ENCODE peak calls at places on chromosomes 7 and 10, in eight cellular contexts. One of them, this sample, is unnamed.

GRCh38 chr7:151110941-151111645 is 24.8 kb downstream of the AGAP3 start:
- DNase-seq in uterus: peak; percentile 81
- DNase-seq in heart left ventricle: peak; percentile 75
- DNase-seq in Peyer's patch: peak; percentile 91
- DNase-seq in A549: peak; percentile 92
- DNase-seq in tibial nerve: peak; percentile 63
- DNase-seq in upper lobe of left lung: peak; percentile 85
- DNase-seq in GM12892: peak; percentile 94
- DNase-seq in this sample: peak; percentile 96

GRCh38 chr7:51226042-51226755 is 90.4 kb downstream of the COBL start:
- DNase-seq in uterus: no peak
- DNase-seq in heart left ventricle: no peak
- DNase-seq in Peyer's patch: no peak
- DNase-seq in A549: no peak
- DNase-seq in tibial nerve: no peak
- DNase-seq in upper lobe of left lung: no peak
- DNase-seq in GM12892: no peak
- DNase-seq in this sample: peak; percentile 55

GRCh38 chr7:47816647-47817046 is 131.6 kb downstream of the PKD1L1 start:
- DNase-seq in uterus: no peak
- DNase-seq in heart left ventricle: no peak
- DNase-seq in Peyer's patch: no peak
- DNase-seq in A549: no peak
- DNase-seq in tibial nerve: no peak
- DNase-seq in upper lobe of left lung: no peak
- DNase-seq in GM12892: no peak
- DNase-seq in this sample: peak; percentile 39

GRCh38 chr10:72086466-72087391 is 1.6 kb downstream of the SPOCK2 start:
- DNase-seq in uterus: peak; percentile 37
- DNase-seq in heart left ventricle: peak; percentile 70
- DNase-seq in Peyer's patch: peak; percentile 92
- DNase-seq in A549: no peak
- DNase-seq in tibial nerve: no peak
- DNase-seq in upper lobe of left lung: peak; percentile 92
- DNase-seq in GM12892: peak; percentile 64
- DNase-seq in this sample: no peak

GRCh38 chr10:93859049-93859655 is 34.6 kb upstream of the SLC35G1 start:
- DNase-seq in uterus: no peak
- DNase-seq in heart left ventricle: no peak
- DNase-seq in Peyer's patch: no peak
- DNase-seq in A549: peak; percentile 16
- DNase-seq in tibial nerve: no peak
- DNase-seq in upper lobe of left lung: no peak
- DNase-seq in GM12892: no peak
- DNase-seq in this sample: no peak

GRCh38 chr7:134367956-134368749 is 51.4 kb upstream of the SLC35B4 start:
- DNase-seq in uterus: no peak
- DNase-seq in heart left ventricle: no peak
- DNase-seq in Peyer's patch: no peak
- DNase-seq in A549: no peak
- DNase-seq in tibial nerve: no peak
- DNase-seq in upper lobe of left lung: no peak
- DNase-seq in GM12892: no peak
- DNase-seq in this sample: no peak

GRCh38 chr10:24279166-24279565 is 70.2 kb downstream of the KIAA1217 start:
- DNase-seq in uterus: no peak
- DNase-seq in heart left ventricle: no peak
- DNase-seq in Peyer's patch: no peak
- DNase-seq in A549: no peak
- DNase-seq in tibial nerve: no peak
- DNase-seq in upper lobe of left lung: no peak
- DNase-seq in GM12892: no peak
- DNase-seq in this sample: no peak

GRCh38 chr10:22810643-22811254 is 96.4 kb upstream of the PIP4K2A start:
- DNase-seq in uterus: no peak
- DNase-seq in heart left ventricle: no peak
- DNase-seq in Peyer's patch: no peak
- DNase-seq in A549: no peak
- DNase-seq in tibial nerve: no peak
- DNase-seq in upper lobe of left lung: no peak
- DNase-seq in GM12892: no peak
- DNase-seq in this sample: no peak

GRCh38 chr7:45457591-45457990 is 116.6 kb upstream of the ADCY1 start:
- DNase-seq in uterus: no peak
- DNase-seq in heart left ventricle: no peak
- DNase-seq in Peyer's patch: no peak
- DNase-seq in A549: no peak
- DNase-seq in tibial nerve: no peak
- DNase-seq in upper lobe of left lung: peak; percentile 5
- DNase-seq in GM12892: no peak
- DNase-seq in this sample: no peak

GRCh38 chr7:43569424-43569823 is 13.5 kb upstream of the STK17A start:
- DNase-seq in uterus: no peak
- DNase-seq in heart left ventricle: no peak
- DNase-seq in Peyer's patch: no peak
- DNase-seq in A549: no peak
- DNase-seq in tibial nerve: no peak
- DNase-seq in upper lobe of left lung: no peak
- DNase-seq in GM12892: no peak
- DNase-seq in this sample: no peak

GRCh38 chr7:121544726-121545125 is 148.6 kb upstream of the FAM3C start:
- DNase-seq in uterus: peak; percentile 51
- DNase-seq in heart left ventricle: no peak
- DNase-seq in Peyer's patch: no peak
- DNase-seq in A549: peak; percentile 34
- DNase-seq in tibial nerve: no peak
- DNase-seq in upper lobe of left lung: no peak
- DNase-seq in GM12892: no peak
- DNase-seq in this sample: no peak

GRCh38 chr7:17274551-17275245 is 23.8 kb upstream of the AHR start:
- DNase-seq in uterus: no peak
- DNase-seq in heart left ventricle: no peak
- DNase-seq in Peyer's patch: no peak
- DNase-seq in A549: no peak
- DNase-seq in tibial nerve: no peak
- DNase-seq in upper lobe of left lung: no peak
- DNase-seq in GM12892: no peak
- DNase-seq in this sample: no peak

GRCh38 chr7:26265061-26265460 is 26.6 kb upstream of the SNX10 start:
- DNase-seq in uterus: no peak
- DNase-seq in heart left ventricle: no peak
- DNase-seq in Peyer's patch: no peak
- DNase-seq in A549: no peak
- DNase-seq in tibial nerve: no peak
- DNase-seq in upper lobe of left lung: no peak
- DNase-seq in GM12892: no peak
- DNase-seq in this sample: no peak

GRCh38 chr7:106779877-106780276 is 85.2 kb upstream of the PIK3CG start:
- DNase-seq in uterus: no peak
- DNase-seq in heart left ventricle: no peak
- DNase-seq in Peyer's patch: peak; percentile 82
- DNase-seq in A549: peak; percentile 25
- DNase-seq in tibial nerve: no peak
- DNase-seq in upper lobe of left lung: no peak
- DNase-seq in GM12892: no peak
- DNase-seq in this sample: no peak

GRCh38 chr10:101784558-101784957 is 1.3 kb upstream of the NPM3 start:
- DNase-seq in uterus: no peak
- DNase-seq in heart left ventricle: no peak
- DNase-seq in Peyer's patch: no peak
- DNase-seq in A549: no peak
- DNase-seq in tibial nerve: no peak
- DNase-seq in upper lobe of left lung: no peak
- DNase-seq in GM12892: no peak
- DNase-seq in this sample: no peak

GRCh38 chr7:830069-830468 is 2.2 kb upstream of the SUN1 start:
- DNase-seq in uterus: no peak
- DNase-seq in heart left ventricle: no peak
- DNase-seq in Peyer's patch: no peak
- DNase-seq in A549: no peak
- DNase-seq in tibial nerve: no peak
- DNase-seq in upper lobe of left lung: no peak
- DNase-seq in GM12892: no peak
- DNase-seq in this sample: no peak

GRCh38 chr7:833601-834258 is 1.5 kb downstream of the SUN1 start:
- DNase-seq in uterus: no peak
- DNase-seq in heart left ventricle: no peak
- DNase-seq in Peyer's patch: no peak
- DNase-seq in A549: no peak
- DNase-seq in tibial nerve: no peak
- DNase-seq in upper lobe of left lung: no peak
- DNase-seq in GM12892: no peak
- DNase-seq in this sample: no peak

GRCh38 chr7:832292-832967 is at the start of gene SUN1:
- DNase-seq in uterus: peak; percentile 59
- DNase-seq in heart left ventricle: no peak
- DNase-seq in Peyer's patch: no peak
- DNase-seq in A549: peak; percentile 79
- DNase-seq in tibial nerve: no peak
- DNase-seq in upper lobe of left lung: no peak
- DNase-seq in GM12892: peak; percentile 41
- DNase-seq in this sample: no peak

GRCh38 chr7:832968-833424 is 720 bp downstream of the SUN1 start:
- DNase-seq in uterus: no peak
- DNase-seq in heart left ventricle: no peak
- DNase-seq in Peyer's patch: no peak
- DNase-seq in A549: no peak
- DNase-seq in tibial nerve: no peak
- DNase-seq in upper lobe of left lung: no peak
- DNase-seq in GM12892: no peak
- DNase-seq in this sample: no peak

DNA sequence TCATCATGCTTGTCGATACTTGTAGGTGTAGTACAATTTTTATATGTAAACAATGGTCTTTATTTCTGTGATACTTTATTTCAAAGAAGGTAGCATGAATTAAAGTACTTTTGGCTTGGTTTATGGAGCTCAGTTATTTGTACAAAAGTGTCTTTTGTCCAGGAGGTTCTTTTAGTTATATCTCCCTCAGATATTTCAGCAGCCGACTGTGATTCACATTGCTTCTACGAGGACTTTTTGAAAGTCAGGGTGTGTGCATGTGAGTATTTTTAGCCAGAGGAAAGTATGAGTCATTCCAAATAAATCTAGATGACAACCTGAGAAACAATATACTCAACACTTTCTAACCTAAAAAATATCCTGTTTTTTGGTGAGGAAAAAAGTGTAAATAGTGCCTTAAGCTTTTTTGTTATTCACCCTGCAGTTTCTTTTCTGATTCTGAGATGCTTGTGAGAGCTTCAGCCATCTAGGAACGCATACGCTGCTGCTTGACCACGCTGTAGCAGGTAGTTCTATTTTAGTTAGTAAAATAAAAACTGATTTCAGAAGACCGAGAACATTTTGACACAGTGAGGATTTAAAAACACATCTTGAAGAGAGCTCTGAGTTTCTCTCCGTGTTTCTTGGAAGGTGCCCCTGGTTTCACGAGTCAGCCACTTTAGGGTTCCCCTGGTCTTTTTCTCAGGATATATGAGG is 532 bp upstream of the SUN1 start:
- DNase-seq in uterus: peak; percentile 73
- DNase-seq in heart left ventricle: no peak
- DNase-seq in Peyer's patch: no peak
- DNase-seq in A549: peak; percentile 71
- DNase-seq in tibial nerve: no peak
- DNase-seq in upper lobe of left lung: no peak
- DNase-seq in GM12892: peak; percentile 53
- DNase-seq in this sample: no peak
- TF ChIP-seq POLR2A in uterus: peak; percentile 66
- TF ChIP-seq POLR2A in heart left ventricle: no peak
- TF ChIP-seq POLR2A in Peyer's patch: no peak
- TF ChIP-seq POLR2A in A549: no peak
- TF ChIP-seq POLR2A in tibial nerve: no peak
- TF ChIP-seq POLR2A in upper lobe of left lung: no peak
- TF ChIP-seq POLR2A in GM12892: no peak
- TF ChIP-seq POLR2A in this sample: no peak

GRCh38 chr7:40134428-40135423 is at the start of the genes MPLKIP and SUGCT:
- DNase-seq in uterus: peak; percentile 84
- DNase-seq in heart left ventricle: peak; percentile 84
- DNase-seq in Peyer's patch: peak; percentile 92
- DNase-seq in A549: peak; percentile 82
- DNase-seq in tibial nerve: peak; percentile 75
- DNase-seq in upper lobe of left lung: peak; percentile 96
- DNase-seq in GM12892: peak; percentile 84
- DNase-seq in this sample: peak; percentile 81
- TF ChIP-seq POLR2A in uterus: peak; percentile 38
- TF ChIP-seq POLR2A in heart left ventricle: peak; percentile 27
- TF ChIP-seq POLR2A in Peyer's patch: peak; percentile 72
- TF ChIP-seq POLR2A in A549: peak; percentile 62
- TF ChIP-seq POLR2A in tibial nerve: no peak
- TF ChIP-seq POLR2A in upper lobe of left lung: peak; percentile 71
- TF ChIP-seq POLR2A in GM12892: peak; percentile 77
- TF ChIP-seq POLR2A in this sample: no peak

GRCh38 chr10:127399635-127400034 is 149.5 kb upstream of the NPS start:
- DNase-seq in uterus: no peak
- DNase-seq in heart left ventricle: no peak
- DNase-seq in Peyer's patch: no peak
- DNase-seq in A549: no peak
- DNase-seq in tibial nerve: no peak
- DNase-seq in upper lobe of left lung: no peak
- DNase-seq in GM12892: no peak
- DNase-seq in this sample: no peak

GRCh38 chr10:127405221-127405620 is 143.9 kb upstream of the NPS start:
- DNase-seq in uterus: no peak
- DNase-seq in heart left ventricle: no peak
- DNase-seq in Peyer's patch: no peak
- DNase-seq in A549: no peak
- DNase-seq in tibial nerve: no peak
- DNase-seq in upper lobe of left lung: no peak
- DNase-seq in GM12892: no peak
- DNase-seq in this sample: no peak

GRCh38 chr10:127406018-127406550 is 143.0 kb upstream of the NPS start:
- DNase-seq in uterus: no peak
- DNase-seq in heart left ventricle: no peak
- DNase-seq in Peyer's patch: peak; percentile 15
- DNase-seq in A549: no peak
- DNase-seq in tibial nerve: no peak
- DNase-seq in upper lobe of left lung: no peak
- DNase-seq in GM12892: no peak
- DNase-seq in this sample: no peak

GRCh38 chr10:127400216-127400615 is 148.9 kb upstream of the NPS start:
- DNase-seq in uterus: no peak
- DNase-seq in heart left ventricle: no peak
- DNase-seq in Peyer's patch: no peak
- DNase-seq in A549: no peak
- DNase-seq in tibial nerve: no peak
- DNase-seq in upper lobe of left lung: no peak
- DNase-seq in GM12892: no peak
- DNase-seq in this sample: no peak

GRCh38 chr10:127402596-127403409 is 146.3 kb upstream of the NPS start:
- DNase-seq in uterus: no peak
- DNase-seq in heart left ventricle: no peak
- DNase-seq in Peyer's patch: no peak
- DNase-seq in A549: no peak
- DNase-seq in tibial nerve: no peak
- DNase-seq in upper lobe of left lung: no peak
- DNase-seq in GM12892: no peak
- DNase-seq in this sample: no peak
- TF ChIP-seq POLR2A in uterus: no peak
- TF ChIP-seq POLR2A in heart left ventricle: no peak
- TF ChIP-seq POLR2A in Peyer's patch: no peak
- TF ChIP-seq POLR2A in A549: no peak
- TF ChIP-seq POLR2A in tibial nerve: no peak
- TF ChIP-seq POLR2A in upper lobe of left lung: no peak
- TF ChIP-seq POLR2A in GM12892: no peak
- TF ChIP-seq POLR2A in this sample: no peak

GRCh38 chr10:73908853-73909611 is 1.9 kb upstream of the PLAU start:
- DNase-seq in uterus: peak; percentile 49
- DNase-seq in heart left ventricle: peak; percentile 70
- DNase-seq in Peyer's patch: peak; percentile 58
- DNase-seq in A549: peak; percentile 81
- DNase-seq in tibial nerve: no peak
- DNase-seq in upper lobe of left lung: no peak
- DNase-seq in GM12892: no peak
- DNase-seq in this sample: no peak
- TF ChIP-seq POLR2A in uterus: no peak
- TF ChIP-seq POLR2A in heart left ventricle: no peak
- TF ChIP-seq POLR2A in Peyer's patch: no peak
- TF ChIP-seq POLR2A in A549: no peak
- TF ChIP-seq POLR2A in tibial nerve: no peak
- TF ChIP-seq POLR2A in upper lobe of left lung: peak; percentile 11
- TF ChIP-seq POLR2A in GM12892: no peak
- TF ChIP-seq POLR2A in this sample: no peak